ENCODE peak calls at places on chromosomes 13 and 19, in eight cellular contexts. U is upper lobe of right lung, L is left ventricle myocardium inferior, M is heart right ventricle, C is psoas muscle, I is cardiac muscle cell, G is thoracic aorta, T is Peyer's patch. K is an unnamed sample.

GRCh38 chr19:6564393-6564792 is 26.6 kb downstream of the CD70 start:
- DNase-seq in U (no peak), L (no peak), M (no peak), C (no peak), I (no peak), G (no peak), T (no peak), K (no peak)

GRCh38 chr13:46830405-46831005 is 33.5 kb upstream of the ESD start:
- DNase-seq in U (no peak), L (no peak), M (no peak), C (no peak), I (no peak), G (no peak), T (no peak), K (no peak)

GRCh38 chr13:101942038-101942437 is 459.8 kb downstream of the FGF14 start:
- DNase-seq in U (no peak), L (no peak), M (no peak), C (no peak), I (peak; percentile 66), G (no peak), T (no peak), K (peak; percentile 25)

GRCh38 chr13:57925250-57925649 is 293.7 kb downstream of the PCDH17 start:
- DNase-seq in U (no peak), L (no peak), M (no peak), C (no peak), I (peak; percentile 21), G (no peak), T (no peak), K (no peak)

GRCh38 chr19:1343026-1343425 is 40.7 kb upstream of the NDUFS7 start:
- DNase-seq in U (no peak), L (no peak), M (no peak), C (no peak), I (no peak), G (no peak), T (no peak), K (no peak)

GRCh38 chr13:31807090-31807541 is 67.8 kb downstream of the RXFP2 start:
- DNase-seq in U (no peak), L (no peak), M (no peak), C (no peak), I (no peak), G (no peak), T (no peak), K (no peak)

GRCh38 chr19:18023596-18024212 is 15.7 kb downstream of the ARRDC2 start:
- DNase-seq in U (peak; percentile 92), L (peak; percentile 92), M (peak; percentile 87), C (peak; percentile 94), I (no peak), G (no peak), T (peak; percentile 67), K (peak; percentile 97)

GRCh38 chr13:72726721-72727416 is 560 bp downstream of the MZT1 start:
- DNase-seq in U (peak; percentile 78), L (peak; percentile 42), M (peak; percentile 49), C (peak; percentile 69), I (peak; percentile 56), G (peak; percentile 4), T (peak; percentile 73), K (peak; percentile 51)

GRCh38 chr19:43809762-43810696 is 7.8 kb upstream of the LYPD5 start:
- DNase-seq in U (no peak), L (no peak), M (no peak), C (no peak), I (peak; percentile 61), G (no peak), T (no peak), K (no peak)

GRCh38 chr19:46739290-46739771 is 6.5 kb upstream of the FKRP start:
- DNase-seq in U (peak; percentile 70), L (peak; percentile 90), M (peak; percentile 82), C (peak; percentile 95), I (peak; percentile 70), G (no peak), T (peak; percentile 45), K (peak; percentile 96)

GRCh38 chr13:75365724-75366173 is 116.2 kb downstream of the TBC1D4 start:
- DNase-seq in U (no peak), L (no peak), M (no peak), C (no peak), I (no peak), G (no peak), T (no peak), K (no peak)

GRCh38 chr13:98504371-98504963 is 72.4 kb downstream of the STK24 start:
- DNase-seq in U (peak; percentile 49), L (no peak), M (no peak), C (no peak), I (no peak), G (no peak), T (no peak), K (no peak)

GRCh38 chr19:33646306-33646705 is 24.6 kb downstream of the CHST8 start:
- DNase-seq in U (no peak), L (no peak), M (no peak), C (no peak), I (no peak), G (no peak), T (no peak), K (no peak)

GRCh38 chr19:28217064-28217463 is 995.9 kb downstream of the UQCRFS1 start:
- DNase-seq in U (no peak), L (no peak), M (no peak), C (no peak), I (no peak), G (no peak), T (no peak), K (no peak)

GRCh38 chr19:16078759-16079707 is 2.7 kb downstream of the TPM4 start:
- DNase-seq in U (peak; percentile 60), L (peak; percentile 65), M (no peak), C (peak; percentile 73), I (peak; percentile 59), G (no peak), T (no peak), K (peak; percentile 80)

GRCh38 chr19:38455031-38455430 is 21.5 kb downstream of the RYR1 start:
- DNase-seq in U (no peak), L (no peak), M (no peak), C (no peak), I (peak; percentile 79), G (no peak), T (no peak), K (no peak)

GRCh38 chr13:77544365-77544764 is 8.9 kb downstream of the SCEL start:
- DNase-seq in U (no peak), L (peak; percentile 72), M (peak; percentile 57), C (peak; percentile 67), I (peak; percentile 14), G (no peak), T (no peak), K (peak; percentile 67)

GRCh38 chr19:18204394-18205179 is 745 bp upstream of the RAB3A start:
- DNase-seq in U (no peak), L (no peak), M (peak; percentile 43), C (peak; percentile 70), I (peak; percentile 84), G (no peak), T (peak; percentile 61), K (no peak)

GRCh38 chr13:99677388-99677951 is 176.2 kb downstream of the TM9SF2 start:
- DNase-seq in U (no peak), L (no peak), M (no peak), C (no peak), I (no peak), G (no peak), T (no peak), K (no peak)

GRCh38 chr13:69769637-69770036 is 338.0 kb upstream of the ATXN8OS start:
- DNase-seq in U (no peak), L (no peak), M (no peak), C (no peak), I (no peak), G (no peak), T (no peak), K (no peak)

DNA sequence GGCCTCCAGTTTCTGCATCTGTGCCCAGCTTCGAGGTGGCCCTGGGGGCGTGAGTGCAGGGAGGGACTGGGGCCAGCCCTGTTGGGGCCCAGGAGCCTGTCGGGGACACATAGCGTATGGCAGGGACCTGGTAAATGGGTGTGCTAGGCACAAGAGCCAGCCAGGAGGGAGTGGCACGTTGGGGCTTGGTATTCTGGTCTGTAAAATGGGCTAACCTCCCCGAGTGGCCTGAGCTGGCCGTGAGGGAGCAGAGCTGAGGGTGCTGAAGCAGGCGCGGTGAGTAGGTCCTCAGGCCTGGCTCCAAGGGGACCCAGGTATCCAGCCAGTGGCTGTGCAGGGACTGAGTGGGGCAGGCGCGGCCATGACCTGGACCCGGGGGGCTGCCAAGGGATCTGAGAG is 4.3 kb downstream of the PTOV1 start:
- DNase-seq in U (no peak), L (no peak), M (no peak), C (peak; percentile 47), I (no peak), G (no peak), T (peak; percentile 45), K (no peak)
- H3K27ac ChIP-seq in U (no peak overlapping the region), L (no peak overlapping the region), M (no peak overlapping the region), C (no peak overlapping the region), I (peak overlapping the region; percentile 35), G (no peak overlapping the region), T (no peak overlapping the region), K (no peak overlapping the region)

DNA sequence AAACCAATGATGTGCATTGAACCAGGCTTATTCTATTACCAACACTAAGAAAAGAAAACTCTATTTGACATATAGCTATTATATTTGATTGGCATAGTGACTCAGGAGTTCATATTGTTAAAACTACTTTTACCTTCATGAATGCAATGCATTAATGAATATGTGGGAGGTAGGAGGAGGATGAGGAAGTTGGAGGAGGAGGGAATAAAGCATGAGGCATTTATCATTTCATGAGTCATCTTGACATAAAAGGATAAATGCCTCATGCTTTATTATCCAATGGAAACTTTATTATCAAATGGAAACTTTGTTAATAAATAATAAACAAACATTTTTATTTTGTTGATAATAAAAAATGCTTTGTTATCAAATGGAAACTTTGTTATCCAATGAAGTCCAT is 116.5 kb downstream of the SPRY2 start:
- DNase-seq in U (no peak), L (no peak), M (no peak), C (no peak), I (no peak), G (no peak), T (no peak), K (no peak)
- H3K4me1 ChIP-seq in U (no peaks in the 10 kb centered on the region), L (no peaks in the 10 kb centered on the region), M (no peaks in the 10 kb centered on the region), C (no peaks in the 10 kb centered on the region), I (no peaks in the 10 kb centered on the region), G (no peaks in the 10 kb centered on the region), T (no peaks in the 10 kb centered on the region), K (no peaks in the 10 kb centered on the region)

DNA sequence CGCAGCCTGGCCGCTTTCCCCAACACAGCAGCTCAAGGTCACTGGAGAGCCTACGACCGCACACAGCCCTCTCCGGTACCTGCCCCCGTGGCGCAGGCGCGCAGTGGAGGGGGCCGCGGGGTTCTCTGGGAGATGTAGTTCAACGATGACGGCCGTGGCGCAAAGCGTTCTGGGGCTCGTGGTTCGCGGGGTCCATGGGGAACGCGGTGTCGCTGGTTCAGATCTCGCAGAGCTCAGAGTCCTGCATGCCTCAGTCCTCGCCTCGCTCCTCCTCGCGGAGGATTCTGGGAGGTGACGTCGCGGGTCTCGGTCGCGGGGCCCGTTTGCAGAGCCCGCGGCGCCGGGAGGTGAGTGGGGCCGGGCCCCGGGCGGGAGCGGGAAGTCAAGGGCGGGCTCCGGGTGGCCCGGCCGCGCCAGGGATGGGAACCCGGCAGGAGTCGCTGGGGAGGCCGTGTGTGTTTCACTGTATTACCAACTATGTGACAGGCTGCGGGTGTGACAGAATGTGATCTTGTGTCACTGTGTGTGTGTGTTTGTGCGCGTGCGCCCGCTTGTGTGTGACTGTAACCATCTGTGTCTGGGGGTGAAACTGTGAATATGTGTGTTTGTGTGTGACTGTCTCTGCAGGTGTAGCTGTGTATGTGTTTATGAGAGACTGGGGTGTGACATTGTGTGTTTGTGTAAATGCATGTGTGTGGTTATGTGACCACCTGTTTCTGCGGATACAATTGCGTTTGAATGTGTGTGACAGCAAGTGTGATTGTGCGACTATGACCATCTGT is at the start of gene ZNF527:
- DNase-seq in U (peak; percentile 98), L (peak; percentile 98), M (peak; percentile 98), C (peak; percentile 98), I (peak; percentile 99), G (peak; percentile 90), T (peak; percentile 98), K (peak; percentile 99)
- TF ChIP-seq CTCF in U (peak; percentile 8), L (peak; percentile 20), M (peak; percentile 29), C (no peak), I (peak; percentile 5), G (no peak), T (no peak), K (peak; percentile 9)

GRCh38 chr19:45385392-45386221 is 15.2 kb upstream of the ERCC2 start:
- DNase-seq in U (no peak), L (no peak), M (no peak), C (no peak), I (no peak), G (no peak), T (no peak), K (no peak)
- H3K27ac ChIP-seq in U (no peak overlapping the region), L (no peak overlapping the region), M (no peak overlapping the region), C (no peak overlapping the region), I (no peak overlapping the region), G (no peak overlapping the region), T (no peak overlapping the region), K (no peak overlapping the region)